ENCODE peak calls at places on chromosome 4, in six cellular contexts. One of them, this sample, is unnamed.

GRCh38 chr4:143700060-143700419 is 435 bp downstream of the FREM3 start:
- DNase-seq in stomach: no peak
- DNase-seq in fibroblast of mammary gland: peak
- DNase-seq in cardiac fibroblast: peak
- DNase-seq in fibroblast of pulmonary artery: peak
- DNase-seq in psoas muscle: peak
- DNase-seq in this sample: peak

GRCh38 chr4:183118585-183118984 is 19.5 kb downstream of the WWC2 start:
- DNase-seq in fibroblast of mammary gland: peak
- DNase-seq in cardiac fibroblast: peak
- DNase-seq in stomach: no peak
- DNase-seq in fibroblast of pulmonary artery: peak
- DNase-seq in psoas muscle: no peak
- DNase-seq in this sample: peak

GRCh38 chr4:38669233-38669632 is 5.2 kb downstream of the KLF3 start:
- DNase-seq in fibroblast of mammary gland: no peak
- DNase-seq in psoas muscle: no peak
- DNase-seq in stomach: no peak
- DNase-seq in cardiac fibroblast: peak
- DNase-seq in fibroblast of pulmonary artery: peak
- DNase-seq in this sample: no peak

GRCh38 chr4:61373901-61374611 is 173.9 kb downstream of the ADGRL3 start:
- DNase-seq in psoas muscle: no peak
- DNase-seq in stomach: no peak
- DNase-seq in cardiac fibroblast: peak
- DNase-seq in fibroblast of pulmonary artery: peak
- DNase-seq in fibroblast of mammary gland: peak
- DNase-seq in this sample: no peak

GRCh38 chr4:105807496-105807895 is 87.8 kb upstream of the NPNT start:
- DNase-seq in stomach: no peak
- DNase-seq in cardiac fibroblast: peak
- DNase-seq in psoas muscle: no peak
- DNase-seq in fibroblast of mammary gland: peak
- DNase-seq in fibroblast of pulmonary artery: peak
- DNase-seq in this sample: peak

GRCh38 chr4:129377131-129377845 is 281.3 kb downstream of the C4orf33 start:
- DNase-seq in cardiac fibroblast: peak
- DNase-seq in fibroblast of mammary gland: no peak
- DNase-seq in fibroblast of pulmonary artery: no peak
- DNase-seq in psoas muscle: no peak
- DNase-seq in stomach: no peak
- DNase-seq in this sample: peak

GRCh38 chr4:169846396-169846795 is 88.7 kb upstream of the HPF1 start:
- DNase-seq in stomach: no peak
- DNase-seq in cardiac fibroblast: no peak
- DNase-seq in psoas muscle: no peak
- DNase-seq in fibroblast of mammary gland: no peak
- DNase-seq in fibroblast of pulmonary artery: no peak
- DNase-seq in this sample: no peak

GRCh38 chr4:183337833-183338232 is 15.6 kb upstream of the CLDN24 start:
- DNase-seq in fibroblast of mammary gland: no peak
- DNase-seq in psoas muscle: no peak
- DNase-seq in fibroblast of pulmonary artery: no peak
- DNase-seq in cardiac fibroblast: no peak
- DNase-seq in stomach: peak
- DNase-seq in this sample: no peak

GRCh38 chr4:118783887-118784286 is 52.0 kb downstream of the SEC24D start:
- DNase-seq in fibroblast of mammary gland: peak
- DNase-seq in cardiac fibroblast: peak
- DNase-seq in fibroblast of pulmonary artery: peak
- DNase-seq in psoas muscle: peak
- DNase-seq in stomach: no peak
- DNase-seq in this sample: peak

GRCh38 chr4:40525811-40526598 is 103.7 kb downstream of the RBM47 start:
- DNase-seq in cardiac fibroblast: peak
- DNase-seq in psoas muscle: no peak
- DNase-seq in fibroblast of mammary gland: peak
- DNase-seq in fibroblast of pulmonary artery: peak
- DNase-seq in stomach: peak
- DNase-seq in this sample: peak

GRCh38 chr4:72858328-72858727 is 211.2 kb downstream of the COX18 start:
- DNase-seq in psoas muscle: no peak
- DNase-seq in cardiac fibroblast: peak
- DNase-seq in stomach: no peak
- DNase-seq in fibroblast of mammary gland: peak
- DNase-seq in fibroblast of pulmonary artery: peak
- DNase-seq in this sample: peak

GRCh38 chr4:99806545-99806944 is 10.1 kb upstream of the DAPP1 start:
- DNase-seq in psoas muscle: no peak
- DNase-seq in fibroblast of pulmonary artery: no peak
- DNase-seq in fibroblast of mammary gland: no peak
- DNase-seq in stomach: no peak
- DNase-seq in cardiac fibroblast: no peak
- DNase-seq in this sample: no peak

GRCh38 chr4:76434901-76435688 is at the start of gene SHROOM3:
- DNase-seq in fibroblast of mammary gland: no peak
- DNase-seq in fibroblast of pulmonary artery: no peak
- DNase-seq in stomach: no peak
- DNase-seq in psoas muscle: no peak
- DNase-seq in cardiac fibroblast: no peak
- DNase-seq in this sample: peak
- H3K4me3 ChIP-seq in fibroblast of mammary gland: no peak
- H3K4me3 ChIP-seq in fibroblast of pulmonary artery: peak
- H3K4me3 ChIP-seq in stomach: no peak
- H3K4me3 ChIP-seq in psoas muscle: peak
- H3K4me3 ChIP-seq in cardiac fibroblast: no peak
- H3K4me3 ChIP-seq in this sample: peak

DNA sequence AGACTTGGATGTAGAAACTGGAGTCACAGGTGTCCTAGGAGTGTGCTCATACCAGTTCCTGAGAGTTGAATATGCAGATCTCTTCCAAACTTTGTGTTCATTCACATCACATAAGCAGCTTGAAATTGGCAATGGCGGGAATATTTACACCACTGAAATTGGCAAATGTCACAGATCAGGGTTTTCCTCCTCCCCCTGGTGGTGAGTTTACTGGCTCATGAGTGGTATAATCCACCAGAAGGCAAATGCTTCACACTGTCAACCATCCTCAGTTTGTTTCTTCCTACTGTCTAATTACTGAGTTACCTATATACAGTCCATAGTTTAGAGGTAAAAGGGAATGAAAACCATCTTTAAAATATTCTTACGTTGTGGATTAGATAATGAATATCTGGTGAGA is 193.3 kb upstream of the BANK1 start:
- DNase-seq in fibroblast of mammary gland: peak
- DNase-seq in psoas muscle: no peak
- DNase-seq in cardiac fibroblast: peak
- DNase-seq in stomach: no peak
- DNase-seq in fibroblast of pulmonary artery: no peak
- DNase-seq in this sample: no peak
- TF ChIP-seq CTCF in fibroblast of mammary gland: peak
- TF ChIP-seq CTCF in psoas muscle: peak
- TF ChIP-seq CTCF in cardiac fibroblast: peak
- TF ChIP-seq CTCF in stomach: no peak
- TF ChIP-seq CTCF in fibroblast of pulmonary artery: peak
- TF ChIP-seq CTCF in this sample: peak

DNA sequence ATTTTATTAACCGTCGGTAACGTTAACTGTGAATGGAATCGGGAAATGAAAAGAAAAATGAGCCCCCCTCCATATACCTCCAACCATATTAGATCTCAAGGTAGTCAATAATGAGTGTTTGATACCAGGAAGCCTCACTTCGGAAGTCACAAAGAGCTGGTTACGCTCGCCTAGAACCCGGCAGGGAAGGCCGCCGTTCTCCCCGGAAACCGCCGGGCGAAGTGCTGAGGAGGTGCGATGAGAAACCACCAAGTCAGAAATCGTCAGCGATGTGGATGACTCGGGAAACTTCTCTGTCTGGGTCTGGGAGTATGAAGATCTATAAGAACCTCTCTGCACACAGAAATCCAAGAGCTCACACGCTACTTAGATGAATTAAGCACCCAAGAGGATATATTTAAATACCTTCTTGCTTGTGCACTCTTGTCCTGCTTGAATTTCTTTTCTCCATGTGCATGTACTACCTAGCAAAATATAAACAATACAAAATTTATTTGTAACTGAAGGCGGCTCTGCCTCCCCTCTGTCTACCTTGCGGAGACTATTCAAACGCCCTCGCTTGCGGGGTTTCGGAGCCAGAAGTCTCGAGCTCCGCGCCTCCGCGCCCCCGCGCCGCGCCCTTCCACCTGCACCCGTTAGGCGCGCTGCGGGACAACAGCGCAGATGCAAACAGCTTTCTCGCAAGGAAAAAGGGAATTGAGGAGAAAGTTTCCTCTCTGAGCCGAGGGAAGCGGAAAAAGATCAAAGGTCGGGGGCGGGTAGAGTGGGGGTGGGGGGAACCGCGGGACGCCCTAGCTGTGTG is 17.8 kb downstream of the NKX6-1 start:
- DNase-seq in psoas muscle: no peak
- DNase-seq in cardiac fibroblast: no peak
- DNase-seq in stomach: no peak
- DNase-seq in fibroblast of mammary gland: no peak
- DNase-seq in fibroblast of pulmonary artery: no peak
- DNase-seq in this sample: no peak
- H3K4me3 ChIP-seq in psoas muscle: no peak
- H3K4me3 ChIP-seq in cardiac fibroblast: no peak
- H3K4me3 ChIP-seq in stomach: no peak
- H3K4me3 ChIP-seq in fibroblast of mammary gland: no peak
- H3K4me3 ChIP-seq in fibroblast of pulmonary artery: no peak
- H3K4me3 ChIP-seq in this sample: no peak

DNA sequence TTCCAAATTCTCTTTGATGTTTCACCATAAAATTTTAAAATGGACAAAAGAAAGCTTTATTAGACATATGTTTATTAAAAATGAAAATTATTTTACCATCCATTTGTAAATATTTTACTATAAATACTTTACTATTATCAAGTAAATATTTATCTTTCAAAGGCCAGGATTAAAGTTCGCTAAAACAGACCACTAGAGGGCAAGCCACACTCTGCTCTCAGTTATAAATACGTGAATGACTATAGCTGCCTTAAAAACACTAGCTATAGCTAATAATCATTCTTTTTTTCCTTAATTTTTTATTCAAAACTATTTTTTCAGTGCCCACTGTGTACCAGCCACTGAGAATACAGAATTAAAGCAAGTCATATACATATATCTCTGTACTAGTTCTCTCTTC is 38.6 kb downstream of the UNC5C start:
- DNase-seq in fibroblast of mammary gland: peak
- DNase-seq in stomach: no peak
- DNase-seq in fibroblast of pulmonary artery: peak
- DNase-seq in cardiac fibroblast: peak
- DNase-seq in psoas muscle: no peak
- DNase-seq in this sample: peak
- TF ChIP-seq CTCF in fibroblast of mammary gland: peak
- TF ChIP-seq CTCF in stomach: no peak
- TF ChIP-seq CTCF in fibroblast of pulmonary artery: peak
- TF ChIP-seq CTCF in cardiac fibroblast: peak
- TF ChIP-seq CTCF in psoas muscle: peak
- TF ChIP-seq CTCF in this sample: peak

GRCh38 chr4:807792-808191 is 18.1 kb downstream of the CPLX1 start:
- DNase-seq in psoas muscle: no peak
- DNase-seq in fibroblast of pulmonary artery: no peak
- DNase-seq in cardiac fibroblast: no peak
- DNase-seq in stomach: peak
- DNase-seq in fibroblast of mammary gland: no peak
- DNase-seq in this sample: no peak

GRCh38 chr4:803884-804283 is 22.0 kb downstream of the CPLX1 start:
- DNase-seq in stomach: no peak
- DNase-seq in fibroblast of pulmonary artery: no peak
- DNase-seq in fibroblast of mammary gland: no peak
- DNase-seq in psoas muscle: no peak
- DNase-seq in cardiac fibroblast: no peak
- DNase-seq in this sample: no peak

GRCh38 chr4:808860-809570 is 16.9 kb downstream of the CPLX1 start:
- DNase-seq in psoas muscle: no peak
- DNase-seq in cardiac fibroblast: no peak
- DNase-seq in stomach: no peak
- DNase-seq in fibroblast of mammary gland: no peak
- DNase-seq in fibroblast of pulmonary artery: no peak
- DNase-seq in this sample: no peak

GRCh38 chr4:801436-802124 is 24.3 kb downstream of the CPLX1 start:
- DNase-seq in psoas muscle: no peak
- DNase-seq in fibroblast of mammary gland: no peak
- DNase-seq in stomach: no peak
- DNase-seq in cardiac fibroblast: no peak
- DNase-seq in fibroblast of pulmonary artery: no peak
- DNase-seq in this sample: no peak

GRCh38 chr4:804804-805203 is 21.1 kb downstream of the CPLX1 start:
- DNase-seq in stomach: no peak
- DNase-seq in fibroblast of pulmonary artery: no peak
- DNase-seq in psoas muscle: no peak
- DNase-seq in fibroblast of mammary gland: no peak
- DNase-seq in cardiac fibroblast: no peak
- DNase-seq in this sample: no peak
- H3K4me3 ChIP-seq in stomach: no peak
- H3K4me3 ChIP-seq in fibroblast of pulmonary artery: no peak
- H3K4me3 ChIP-seq in psoas muscle: no peak
- H3K4me3 ChIP-seq in fibroblast of mammary gland: no peak
- H3K4me3 ChIP-seq in cardiac fibroblast: no peak
- H3K4me3 ChIP-seq in this sample: no peak

DNA sequence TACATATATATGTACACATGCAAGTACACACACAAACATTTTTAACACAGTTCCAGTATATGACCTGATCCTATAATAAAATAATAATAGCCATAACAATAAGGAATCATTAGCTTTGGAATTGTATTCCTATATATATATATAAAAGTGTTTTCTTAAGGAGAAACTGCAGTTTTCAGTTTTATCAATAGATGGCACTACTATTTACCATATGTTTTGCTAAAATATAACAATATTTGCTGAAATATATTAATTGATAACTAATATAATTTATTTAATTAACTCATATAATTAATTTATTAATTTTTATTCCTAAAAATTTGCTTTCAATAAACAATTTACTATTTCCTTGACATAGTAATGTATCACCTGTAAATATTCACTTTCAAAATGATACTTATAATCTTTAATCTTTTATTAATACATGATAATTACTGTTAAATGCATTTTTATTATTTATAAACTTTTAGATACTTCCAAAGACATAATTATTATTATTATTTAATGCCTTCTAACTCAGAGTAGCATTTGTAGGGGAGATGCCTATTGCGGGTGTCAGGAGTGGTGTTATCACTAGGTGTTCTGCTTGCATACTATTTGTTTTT is 599.5 kb downstream of the FSTL5 start:
- DNase-seq in psoas muscle: no peak
- DNase-seq in stomach: no peak
- DNase-seq in fibroblast of mammary gland: peak
- DNase-seq in cardiac fibroblast: peak
- DNase-seq in fibroblast of pulmonary artery: peak
- DNase-seq in this sample: peak
- TF ChIP-seq CTCF in psoas muscle: no peak
- TF ChIP-seq CTCF in stomach: no peak
- TF ChIP-seq CTCF in fibroblast of mammary gland: peak
- TF ChIP-seq CTCF in cardiac fibroblast: no peak
- TF ChIP-seq CTCF in fibroblast of pulmonary artery: peak
- TF ChIP-seq CTCF in this sample: no peak

This sample was measured in astrocyte of the cerebellum.